ENCODE peak calls at places on chromosomes 4 and X, in five cellular contexts. D is GM23248, R is IMR-90, L is SK-N-MC, Q is mammary epithelial cell. I is an unnamed sample.

GRCh38 chrX:136221851-136222513 is 29.2 kb downstream of the MAP7D3 start:
- DNase-seq in D (no peak), R (no peak), L (no peak), Q (no peak), I (peak; percentile 53)

GRCh38 chr4:55568905-55569504 is 22.3 kb upstream of the CLOCK start:
- DNase-seq in D (no peak), R (no peak), L (no peak), Q (no peak), I (no peak)

GRCh38 chrX:132636080-132636479 is 147.2 kb upstream of the MBNL3 start:
- DNase-seq in D (peak; percentile 30), R (no peak), L (no peak), Q (no peak), I (no peak)

GRCh38 chr4:184854673-184855072 is 28.9 kb upstream of the ACSL1 start:
- DNase-seq in D (no peak), R (no peak), L (no peak), Q (no peak), I (no peak)

GRCh38 chrX:119218198-119218597 is 17.9 kb upstream of the PGRMC1 start:
- DNase-seq in D (peak; percentile 49), R (peak; percentile 15), L (no peak), Q (no peak), I (peak; percentile 36)

GRCh38 chrX:81241753-81242152 is 39.9 kb downstream of the SH3BGRL start:
- DNase-seq in D (no peak), R (no peak), L (no peak), Q (peak; percentile 54), I (no peak)

GRCh38 chrX:26922278-26922677 is 540.9 kb downstream of the PPP4R3C start:
- DNase-seq in D (peak; percentile 77), R (no peak), L (no peak), Q (no peak), I (peak; percentile 41)

GRCh38 chr4:24382381-24382780 is 202.0 kb downstream of the DHX15 start:
- DNase-seq in D (no peak), R (peak; percentile 78), L (no peak), Q (peak; percentile 4), I (peak; percentile 93)

GRCh38 chrX:17375631-17376380 is 806 bp downstream of the NHS start:
- DNase-seq in D (peak; percentile 65), R (peak; percentile 22), L (no peak), Q (peak; percentile 27), I (peak; percentile 43)

GRCh38 chrX:51435101-51435500 is 61.3 kb downstream of the NUDT11 start:
- DNase-seq in D (no peak), R (no peak), L (no peak), Q (no peak), I (no peak)

GRCh38 chrX:143437439-143437838 is 79.8 kb downstream of the SPANXN3 start:
- DNase-seq in D (no peak), R (no peak), L (peak; percentile 1), Q (no peak), I (no peak)

GRCh38 chr4:4333265-4333706 is 43.2 kb downstream of the ZBTB49 start:
- DNase-seq in D (peak; percentile 80), R (peak; percentile 84), L (no peak), Q (peak; percentile 41), I (peak; percentile 76)

GRCh38 chr4:185396724-185397402 is at the start of gene ANKRD37:
- DNase-seq in D (peak; percentile 71), R (peak; percentile 19), L (no peak), Q (peak; percentile 76), I (peak; percentile 24)

GRCh38 chrX:104254442-104255115 is at the start of gene ESX1:
- DNase-seq in D (peak; percentile 19), R (no peak), L (no peak), Q (peak; percentile 30), I (peak; percentile 3)

GRCh38 chr4:93731448-93731847 is 97.1 kb upstream of the ATOH1 start:
- DNase-seq in D (peak; percentile 35), R (peak; percentile 9), L (no peak), Q (no peak), I (peak; percentile 5)

GRCh38 chrX:10085223-10085622 is 71.6 kb upstream of the CLCN4 start:
- DNase-seq in D (peak; percentile 19), R (no peak), L (no peak), Q (peak; percentile 6), I (no peak)
- H3K9ac ChIP-seq in D (no peak overlapping the region), R (no peak overlapping the region), L (no peak overlapping the region), Q (no peak overlapping the region), I (no peak overlapping the region)

DNA sequence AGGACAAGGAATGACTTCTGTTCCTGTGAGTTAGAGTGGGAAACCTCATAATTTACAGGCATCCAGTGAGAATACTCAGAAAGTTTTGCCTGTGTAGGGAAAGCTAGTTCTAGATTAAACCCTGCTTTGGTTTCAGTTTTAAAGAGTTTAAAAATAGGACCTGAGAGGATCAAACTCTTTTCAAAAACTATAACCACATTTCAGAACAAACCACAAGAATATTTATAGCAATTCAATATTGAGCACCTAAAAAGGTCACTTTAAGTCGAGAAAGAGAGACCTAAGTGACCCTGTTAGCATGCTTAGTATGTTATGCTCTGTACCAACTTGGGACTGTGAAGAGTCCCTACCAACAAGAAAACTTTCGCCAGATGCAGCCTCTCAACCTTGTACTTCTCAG is 17.4 kb upstream of the PWWP3B start:
- DNase-seq in D (no peak), R (no peak), L (no peak), Q (no peak), I (no peak)
- H3K4me3 ChIP-seq in D (no peak overlapping the region), R (no peak overlapping the region), L (no peak overlapping the region), Q (no peak overlapping the region), I (no peak overlapping the region)

GRCh38 chr4:124053872-124054538 is 657.4 kb downstream of the SPRY1 start:
- DNase-seq in D (no peak), R (peak; percentile 24), L (no peak), Q (no peak), I (peak; percentile 79)

GRCh38 chr4:124060261-124060918 is 652.1 kb downstream of the ANKRD50 start:
- DNase-seq in D (peak; percentile 43), R (peak; percentile 49), L (no peak), Q (peak; percentile 58), I (peak; percentile 80)

GRCh38 chr4:124061413-124061812 is 651.1 kb downstream of the ANKRD50 start:
- DNase-seq in D (peak; percentile 39), R (peak; percentile 44), L (peak; percentile 90), Q (peak; percentile 52), I (peak; percentile 78)

GRCh38 chr4:124055896-124056295 is 656.6 kb downstream of the ANKRD50 start:
- DNase-seq in D (peak; percentile 60), R (peak; percentile 31), L (no peak), Q (no peak), I (peak; percentile 46)
- H3K9ac ChIP-seq in D (no peak overlapping the region), R (no peak overlapping the region), L (no peak overlapping the region), Q (no peak overlapping the region), I (no peak overlapping the region)

DNA sequence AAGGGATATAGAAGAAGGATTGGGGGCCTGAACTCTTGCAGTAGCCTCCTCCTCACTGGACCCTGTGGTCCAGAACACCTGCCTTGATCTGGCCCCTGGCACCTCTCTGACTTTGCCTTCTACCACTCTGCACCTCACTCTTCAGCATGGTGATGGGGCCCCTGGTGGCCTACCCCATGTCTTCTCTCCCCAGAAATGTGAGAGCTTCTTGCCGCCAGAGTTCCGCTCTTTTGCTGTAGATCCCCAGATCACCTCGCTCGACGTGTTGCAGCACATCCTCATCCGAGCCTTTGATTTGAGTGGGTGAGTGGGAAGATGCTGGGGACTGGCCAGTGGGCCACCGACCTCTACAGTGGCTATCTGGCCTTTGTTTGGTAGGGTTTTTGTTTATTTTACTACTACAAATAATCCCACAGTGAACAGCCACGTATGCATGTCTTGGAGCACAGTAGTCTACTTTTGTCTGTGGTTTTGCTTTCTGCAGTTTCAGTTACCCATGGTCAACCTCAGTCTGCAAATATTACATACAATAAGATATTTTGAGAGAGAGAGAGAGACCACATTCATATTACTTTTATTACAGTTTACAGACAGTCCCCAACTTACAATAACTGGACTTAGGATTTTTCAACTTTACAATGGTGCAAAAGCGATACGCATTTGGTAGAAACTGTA is 1.8 kb downstream of the TBC1D25 start:
- DNase-seq in D (no peak), R (no peak), L (no peak), Q (no peak), I (no peak)
- H3K4me3 ChIP-seq in D (no peak overlapping the region), R (no peak overlapping the region), L (no peak overlapping the region), Q (no peak overlapping the region), I (no peak overlapping the region)

GRCh38 chr4:25814737-25815136 is 48.1 kb downstream of the SEL1L3 start:
- DNase-seq in D (no peak), R (no peak), L (no peak), Q (no peak), I (no peak)

GRCh38 chr4:25813705-25814104 is 49.1 kb downstream of the SEL1L3 start:
- DNase-seq in D (peak; percentile 86), R (peak; percentile 75), L (no peak), Q (peak; percentile 6), I (peak; percentile 38)

GRCh38 chr4:25816591-25817058 is 46.2 kb downstream of the SEL1L3 start:
- DNase-seq in D (no peak), R (no peak), L (no peak), Q (no peak), I (no peak)

GRCh38 chr4:25815586-25815985 is 47.2 kb downstream of the SEL1L3 start:
- DNase-seq in D (no peak), R (no peak), L (no peak), Q (no peak), I (peak; percentile 42)

GRCh38 chr4:25814323-25814722 is 48.5 kb downstream of the SEL1L3 start:
- DNase-seq in D (peak; percentile 17), R (peak; percentile 63), L (no peak), Q (peak; percentile 49), I (no peak)
- H3K9ac ChIP-seq in D (no peak overlapping the region), R (no peak overlapping the region), L (no peak overlapping the region), Q (no peak overlapping the region), I (no peak overlapping the region)